ENCODE peak calls at places on chromosomes 7 and 10, in four cellular contexts. L is HepG2, B is GM12878, D is K562. G is an unnamed sample.

GRCh38 chr10:63681965-63682704 is 160.9 kb downstream of the REEP3 start:
- DNase-seq in B (no peak), L (no peak), D (no peak), G (no peak)

GRCh38 chr7:134637934-134638719 is 8.5 kb upstream of the BPGM start:
- DNase-seq in L (no peak), D (peak; percentile 35), B (no peak), G (no peak)

GRCh38 chr7:147547252-147547897 is 1043.2 kb upstream of the C7orf33 start:
- DNase-seq in D (peak; percentile 42), B (no peak), L (peak; percentile 10), G (peak; percentile 61)

GRCh38 chr10:121368347-121369025 is 229.8 kb downstream of the FGFR2 start:
- DNase-seq in B (no peak), L (peak; percentile 78), D (no peak), G (no peak)

GRCh38 chr7:45394117-45394708 is 180.0 kb upstream of the ADCY1 start:
- DNase-seq in D (no peak), L (no peak), B (no peak), G (no peak)

GRCh38 chr10:118585794-118586193 is 9.7 kb downstream of the PRLHR start:
- DNase-seq in B (no peak), L (no peak), D (no peak), G (no peak)

GRCh38 chr7:23347007-23347681 is 48.0 kb downstream of the MALSU1 start:
- DNase-seq in D (peak; percentile 83), B (no peak), L (no peak), G (no peak)

GRCh38 chr10:132644544-132645530 is 107.2 kb downstream of the INPP5A start:
- DNase-seq in L (no peak), B (no peak), D (no peak), G (no peak)

GRCh38 chr7:45295222-45295621 is 137.6 kb downstream of the RAMP3 start:
- DNase-seq in D (no peak), B (no peak), L (no peak), G (no peak)

GRCh38 chr10:60944910-60945297 is 919 bp upstream of the RHOBTB1 start:
- DNase-seq in L (no peak), D (no peak), B (no peak), G (no peak)

GRCh38 chr10:60942134-60942533 is 1.9 kb downstream of the RHOBTB1 start:
- DNase-seq in B (no peak), D (no peak), L (no peak), G (no peak)

GRCh38 chr10:60942604-60943269 is 1.2 kb downstream of the RHOBTB1 start:
- DNase-seq in B (no peak), L (no peak), D (peak; percentile 74), G (no peak)

GRCh38 chr10:60943372-60944158 is 420 bp downstream of the RHOBTB1 start:
- DNase-seq in L (peak; percentile 36), B (no peak), D (peak; percentile 69), G (peak; percentile 47)

GRCh38 chr10:60944159-60944909 is at the start of gene RHOBTB1:
- DNase-seq in B (no peak), L (peak; percentile 34), D (peak; percentile 74), G (peak; percentile 72)
- TF ChIP-seq FOXK2 in B (no peak), L (no peak), D (no peak), G (no peak)

GRCh38 chr7:155656891-155657290 is 12.4 kb downstream of the RBM33 start:
- DNase-seq in B (no peak), D (no peak), L (no peak), G (no peak)

GRCh38 chr7:155648752-155649339 is 4.4 kb downstream of the RBM33 start:
- DNase-seq in B (no peak), D (no peak), L (no peak), G (no peak)

GRCh38 chr7:155649588-155649987 is 5.1 kb downstream of the RBM33 start:
- DNase-seq in D (no peak), B (no peak), L (no peak), G (no peak)

GRCh38 chr7:155652156-155653124 is 8.0 kb downstream of the RBM33 start:
- DNase-seq in D (no peak), L (no peak), B (no peak), G (no peak)

DNA sequence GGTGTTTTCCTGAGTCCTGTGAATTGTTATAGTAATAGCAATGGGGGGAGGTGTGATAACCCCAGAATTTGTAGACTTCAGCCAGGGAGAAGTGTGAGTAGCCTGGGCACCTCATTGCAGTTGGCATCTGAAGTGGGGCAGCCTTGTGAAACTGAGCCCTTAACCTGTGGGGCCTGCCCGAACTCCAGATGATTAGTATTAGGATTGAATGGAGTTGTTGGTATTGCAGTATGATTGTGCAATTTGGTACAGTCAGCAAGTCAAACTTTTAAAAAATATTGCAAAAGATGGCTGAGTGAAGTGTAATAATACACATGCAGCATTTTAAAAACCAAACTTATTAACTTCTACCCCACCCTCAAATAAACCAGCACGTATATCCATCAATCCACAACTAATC is 9.3 kb downstream of the RBM33 start:
- DNase-seq in B (no peak), D (no peak), L (no peak), G (no peak)
- TF ChIP-seq FOXK2 in B (no peak), D (no peak), L (no peak), G (no peak)

DNA sequence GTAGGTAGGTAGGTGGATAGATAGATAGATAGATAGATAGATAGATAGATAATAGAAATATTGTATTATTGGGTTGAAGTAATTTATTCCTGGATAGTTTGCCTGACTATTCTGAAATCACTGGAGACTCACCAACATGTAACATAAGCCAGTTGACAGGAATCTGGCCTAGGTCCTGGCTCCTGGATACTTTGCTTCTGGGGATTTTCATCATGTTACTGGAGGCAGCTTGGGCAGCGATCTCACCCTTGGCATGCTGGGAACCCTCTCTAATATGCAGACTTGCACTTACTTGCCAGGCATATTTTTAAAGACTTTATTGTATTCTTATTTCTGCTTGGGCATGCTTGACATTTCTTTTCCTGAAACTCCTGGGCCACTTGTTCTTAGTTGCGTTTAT is 709.1 kb upstream of the FZD8 start:
- DNase-seq in L (no peak), D (no peak), B (no peak), G (no peak)
- TF ChIP-seq FOXK2 in L (no peak), D (no peak), B (no peak), G (no peak)

GRCh38 chr10:12707461-12708185 is 293.9 kb downstream of the CCDC3 start:
- DNase-seq in L (peak; percentile 15), D (peak; percentile 9), B (peak; percentile 11), G (no peak)
- TF ChIP-seq FOXK2 in L (no peak), D (no peak), B (no peak), G (no peak)

G was measured in HEK293T.